ENCODE peak calls at places on chromosome X, in five cellular contexts. E is H1, X is A549, F is K562, B is HepG2. P is an unnamed sample.

GRCh38 chrX:119252716-119253115 is 16.6 kb downstream of the PGRMC1 start:
- DNase-seq in E (no peak), X (no peak), F (no peak), B (no peak), P (no peak)

GRCh38 chrX:129925305-129926092 is 19.5 kb downstream of the UTP14A start:
- DNase-seq in E (peak), X (peak), F (peak), B (peak), P (no peak)

GRCh38 chrX:131763674-131764073 is 219.8 kb downstream of the OR13H1 start:
- DNase-seq in E (no peak), X (peak), F (no peak), B (no peak), P (peak)

GRCh38 chrX:112820364-112821308 is 20.0 kb downstream of the AMOT start:
- DNase-seq in E (no peak), X (no peak), F (no peak), B (no peak), P (no peak)

GRCh38 chrX:19566359-19567141 is 51.2 kb upstream of the MAP3K15 start:
- DNase-seq in E (no peak), X (no peak), F (no peak), B (peak), P (peak)

GRCh38 chrX:130539721-130540321 is 138.0 kb downstream of the RBMX2 start:
- DNase-seq in E (peak), X (peak), F (peak), B (peak), P (no peak)

GRCh38 chrX:123835661-123836371 is 24.0 kb upstream of the XIAP start:
- DNase-seq in E (no peak), X (peak), F (no peak), B (no peak), P (no peak)

GRCh38 chrX:44144491-44144890 is 171.3 kb upstream of the NDP start:
- DNase-seq in E (no peak), X (no peak), F (no peak), B (no peak), P (no peak)

GRCh38 chrX:16786791-16787735 is 797 bp downstream of the TXLNG start:
- DNase-seq in E (peak), X (no peak), F (peak), B (no peak), P (no peak)

GRCh38 chrX:112910418-112910817 is 69.8 kb upstream of the AMOT start:
- DNase-seq in E (no peak), X (no peak), F (no peak), B (no peak), P (no peak)

GRCh38 chrX:18617351-18617750 is 54.6 kb downstream of the RS1 start:
- DNase-seq in E (no peak), X (peak), F (no peak), B (peak), P (no peak)

GRCh38 chrX:65127804-65128203 is 151.6 kb upstream of the ZC4H2 start:
- DNase-seq in E (no peak), X (no peak), F (no peak), B (no peak), P (no peak)

GRCh38 chrX:137031517-137032377 is 2.0 kb downstream of the GPR101 start:
- DNase-seq in E (peak), X (no peak), F (peak), B (no peak), P (peak)

GRCh38 chrX:77597090-77597489 is 149.9 kb downstream of the FGF16 start:
- DNase-seq in E (no peak), X (peak), F (peak), B (no peak), P (no peak)

GRCh38 chrX:18964026-18964425 is 19.9 kb downstream of the PHKA2 start:
- DNase-seq in E (no peak), X (no peak), F (no peak), B (no peak), P (no peak)

GRCh38 chrX:111170017-111170416 is 74.0 kb downstream of the PAK3 start:
- DNase-seq in E (no peak), X (no peak), F (no peak), B (no peak), P (no peak)

GRCh38 chrX:53704294-53704693 is 17.8 kb upstream of the HUWE1 start:
- DNase-seq in E (no peak), X (no peak), F (no peak), B (no peak), P (no peak)

GRCh38 chrX:148290041-148290440 is 210.4 kb upstream of the AFF2 start:
- DNase-seq in E (no peak), X (no peak), F (no peak), B (no peak), P (no peak)

GRCh38 chrX:42955349-42955748 is 177.4 kb upstream of the PPP1R2C start:
- DNase-seq in E (no peak), X (no peak), F (no peak), B (no peak), P (peak)

GRCh38 chrX:69065451-69065850 is 99.8 kb downstream of the PJA1 start:
- DNase-seq in E (peak), X (no peak), F (no peak), B (no peak), P (no peak)

GRCh38 chrX:108558217-108558616 is 118.6 kb downstream of the COL4A5 start:
- DNase-seq in E (no peak), X (no peak), F (peak), B (no peak), P (no peak)

GRCh38 chrX:74788545-74789086 is 136.6 kb downstream of the NEXMIF start:
- DNase-seq in E (no peak), X (no peak), F (no peak), B (no peak), P (no peak)

GRCh38 chrX:148593146-148593545 is 92.7 kb downstream of the AFF2 start:
- DNase-seq in E (no peak), X (no peak), F (no peak), B (no peak), P (no peak)

GRCh38 chrX:69116077-69116476 is 49.2 kb downstream of the PJA1 start:
- DNase-seq in E (no peak), X (no peak), F (no peak), B (no peak), P (no peak)

GRCh38 chrX:36908801-36909403 is 99.3 kb upstream of the FAM47C start:
- DNase-seq in E (no peak), X (peak), F (peak), B (peak), P (peak)

GRCh38 chrX:39823848-39824247 is 273.9 kb downstream of the BCOR start:
- DNase-seq in E (no peak), X (no peak), F (no peak), B (no peak), P (no peak)

GRCh38 chrX:50093627-50094026 is 107.2 kb downstream of the AKAP4 start:
- DNase-seq in E (no peak), X (no peak), F (no peak), B (peak), P (no peak)

GRCh38 chrX:149060921-149061320 is 444.2 kb downstream of the IDS start:
- DNase-seq in E (no peak), X (no peak), F (no peak), B (no peak), P (no peak)

GRCh38 chrX:22666441-22666840 is 333.3 kb upstream of the DDX53 start:
- DNase-seq in E (peak), X (no peak), F (peak), B (peak), P (no peak)

GRCh38 chrX:23844502-23845138 is 61.6 kb downstream of the SAT1 start:
- DNase-seq in E (no peak), X (no peak), F (peak), B (peak), P (no peak)

GRCh38 chrX:131752493-131753198 is 208.8 kb downstream of the OR13H1 start:
- DNase-seq in E (no peak), X (no peak), F (no peak), B (no peak), P (peak)

GRCh38 chrX:133852837-133853236 is 132.6 kb downstream of the GPC3 start:
- DNase-seq in E (no peak), X (no peak), F (no peak), B (no peak), P (no peak)

GRCh38 chrX:54446084-54446483 is 5.9 kb downstream of the TSR2 start:
- DNase-seq in E (peak), X (no peak), F (no peak), B (no peak), P (no peak)

GRCh38 chrX:68433155-68433980 is at the start of gene OPHN1:
- DNase-seq in E (peak), X (peak), F (peak), B (peak), P (no peak)

GRCh38 chrX:41912922-41913321 is 10.4 kb downstream of the CASK start:
- DNase-seq in E (no peak), X (no peak), F (no peak), B (no peak), P (no peak)

GRCh38 chrX:112687189-112687691 is 7.5 kb upstream of the LHFPL1 start:
- DNase-seq in E (no peak), X (no peak), F (no peak), B (no peak), P (no peak)

DNA sequence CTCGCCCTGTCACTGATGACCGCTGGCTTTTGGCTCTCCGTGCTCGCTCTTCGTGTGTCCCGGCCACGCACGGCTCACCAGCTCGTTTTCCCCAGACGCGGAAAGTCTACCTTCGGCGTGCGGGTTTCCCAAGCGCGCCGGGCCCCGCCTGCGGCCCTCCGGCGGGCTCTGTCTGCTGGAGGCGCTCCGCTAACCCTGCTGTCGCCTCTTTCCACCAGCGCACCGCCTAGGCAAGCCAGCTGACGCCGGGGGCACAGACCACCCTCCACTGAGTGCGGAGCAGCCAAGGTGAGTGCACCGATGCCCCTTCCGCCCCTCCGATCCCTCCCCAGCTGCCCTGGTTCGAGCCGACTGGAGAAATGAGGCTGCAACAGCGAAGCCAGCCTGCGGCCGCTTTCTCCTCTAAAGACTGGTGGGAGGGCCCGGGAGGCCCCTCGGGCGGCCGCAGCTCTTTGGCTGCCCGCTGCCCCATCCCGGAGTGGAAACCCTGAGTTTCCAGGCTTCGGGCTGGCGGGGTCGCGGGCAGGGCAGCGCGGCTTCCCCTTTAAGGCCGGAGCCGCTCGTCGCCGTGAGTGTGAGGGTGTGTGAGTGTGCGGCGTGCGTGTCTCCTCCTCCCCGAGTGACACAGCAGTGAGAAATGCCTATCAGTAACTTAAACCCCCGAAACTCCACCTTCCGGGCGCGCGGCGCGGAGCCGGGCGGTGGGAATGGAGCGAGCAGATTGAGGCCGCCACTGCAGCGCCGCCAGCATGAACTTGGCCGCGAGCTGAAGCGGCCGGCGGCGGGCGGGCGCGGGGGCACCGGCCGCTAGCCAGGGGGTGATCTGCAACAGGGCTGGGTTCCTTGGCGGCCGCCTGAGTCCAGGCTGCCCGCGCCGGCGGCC is at the start of gene MAMLD1:
- DNase-seq in E (peak), X (peak), F (peak), B (no peak), P (no peak)
- TF ChIP-seq KDM1A in E (no peak), X (no peak), F (no peak), B (no peak), P (no peak)

GRCh38 chrX:45295587-45295986 is 94.9 kb upstream of the DIPK2B start:
- DNase-seq in E (no peak), X (no peak), F (no peak), B (peak), P (no peak)
- TF ChIP-seq KDM1A in E (no peak), X (no peak), F (no peak), B (no peak), P (no peak)

DNA sequence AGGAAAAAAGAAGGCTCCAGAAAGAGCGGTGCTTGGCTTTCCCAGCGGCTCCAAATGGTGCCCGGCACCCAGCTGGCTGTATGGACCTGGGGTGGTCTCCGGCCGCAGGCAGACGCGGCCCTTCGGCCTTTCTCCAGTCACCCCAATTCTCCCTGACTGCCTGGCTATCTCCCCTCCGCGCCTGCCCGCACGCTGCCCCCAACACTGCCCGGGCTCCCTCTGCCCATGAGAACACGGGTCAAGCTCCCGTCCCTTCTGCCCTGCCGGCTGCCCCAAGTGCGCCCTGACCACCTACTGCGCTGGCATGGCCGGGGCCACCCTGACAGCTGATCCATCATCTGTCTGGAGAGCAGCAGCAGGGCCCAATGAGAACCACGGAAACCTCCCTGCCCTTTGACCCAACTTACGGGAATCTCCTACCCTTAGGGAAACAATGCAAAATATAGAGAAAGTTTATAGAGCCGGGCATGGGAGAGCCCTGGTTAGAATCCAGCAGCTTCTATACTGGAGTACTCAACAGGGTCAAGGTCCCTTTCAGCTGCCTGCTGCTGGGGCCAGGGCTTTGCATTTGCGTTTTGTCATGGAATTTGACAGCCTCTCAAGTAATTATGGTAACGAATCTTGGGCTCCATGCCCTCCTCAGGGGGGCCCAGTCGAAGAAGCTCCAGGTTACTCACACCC is 1.2 kb upstream of the FAM3A start:
- DNase-seq in E (peak), X (no peak), F (no peak), B (peak), P (no peak)
- TF ChIP-seq KDM1A in E (no peak), X (no peak), F (no peak), B (no peak), P (no peak)

GRCh38 chrX:10769165-10769564 is 148.8 kb upstream of the MID1 start:
- DNase-seq in E (no peak), X (peak), F (peak), B (no peak), P (no peak)
- TF ChIP-seq KDM1A in E (no peak), X (no peak), F (no peak), B (no peak), P (no peak)

DNA sequence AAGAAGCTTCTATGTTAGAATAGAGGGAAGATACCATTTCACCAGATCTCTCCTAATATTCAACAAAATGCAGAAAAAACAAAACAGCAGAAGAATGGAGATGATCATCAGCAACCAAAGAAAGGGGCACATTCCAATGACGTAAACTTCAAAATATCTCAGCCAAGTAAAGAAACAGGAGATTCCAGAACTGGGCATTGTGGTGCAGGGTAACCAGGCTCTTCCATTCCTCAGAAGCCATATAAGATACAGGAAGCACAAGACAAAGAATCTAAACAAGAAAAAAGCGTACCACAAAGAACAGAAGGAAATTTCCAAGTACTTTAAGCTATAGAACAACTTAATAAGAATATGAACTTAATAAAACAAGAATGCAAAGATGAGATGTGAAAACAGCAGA is 6.9 kb upstream of the ARMCX4 start:
- DNase-seq in E (no peak), X (no peak), F (no peak), B (no peak), P (no peak)
- TF ChIP-seq KDM1A in E (no peak), X (no peak), F (no peak), B (no peak), P (no peak)